ENCODE peak calls at places on chromosome 4, in ten cellular contexts. B, H, U, V, T, D, O, L, X and I are unnamed samples.

GRCh38 chr4:73341454-73341853 is 62.6 kb upstream of the ALB start:
- DNase-seq in B (peak; percentile 79), H (peak; percentile 51), U (peak; percentile 52), V (peak; percentile 34), T (peak; percentile 79), D (peak; percentile 53), O (peak; percentile 56), L (peak; percentile 69), X (peak; percentile 77), I (peak; percentile 60)

GRCh38 chr4:140754918-140755810 is 1.0 kb downstream of the TBC1D9 start:
- DNase-seq in B (no peak), H (no peak), U (no peak), V (peak; percentile 71), T (no peak), D (no peak), O (no peak), L (peak; percentile 20), X (peak; percentile 19), I (no peak)

GRCh38 chr4:112897548-112897947 is 151.9 kb upstream of the ANK2 start:
- DNase-seq in B (no peak), H (no peak), U (no peak), V (peak; percentile 6), T (peak; percentile 60), D (no peak), O (no peak), L (no peak), X (peak; percentile 6), I (no peak)

GRCh38 chr4:78960926-78961325 is 21.7 kb upstream of the PAQR3 start:
- DNase-seq in B (no peak), H (no peak), U (no peak), V (no peak), T (no peak), D (no peak), O (no peak), L (no peak), X (no peak), I (no peak)

GRCh38 chr4:74886490-74886889 is 46.4 kb upstream of the PARM1 start:
- DNase-seq in B (no peak), H (peak; percentile 97), U (peak; percentile 55), V (peak; percentile 76), T (no peak), D (peak; percentile 59), O (no peak), L (peak; percentile 76), X (no peak), I (peak; percentile 10)

GRCh38 chr4:183747931-183748664 is 89.0 kb downstream of the TRAPPC11 start:
- DNase-seq in B (no peak), H (no peak), U (no peak), V (peak; percentile 63), T (no peak), D (peak; percentile 8), O (no peak), L (no peak), X (peak; percentile 59), I (no peak)

GRCh38 chr4:150518559-150518958 is 63.4 kb upstream of the MAB21L2 start:
- DNase-seq in B (no peak), H (peak; percentile 76), U (peak; percentile 74), V (peak; percentile 63), T (no peak), D (peak; percentile 70), O (no peak), L (peak; percentile 77), X (peak; percentile 74), I (peak; percentile 8)

GRCh38 chr4:122777846-122778501 is 45.5 kb downstream of the BBS12 start:
- DNase-seq in B (no peak), H (no peak), U (peak; percentile 93), V (no peak), T (no peak), D (peak; percentile 82), O (no peak), L (peak; percentile 91), X (peak; percentile 41), I (peak; percentile 92)

GRCh38 chr4:109702950-109703663 is at the start of gene CASP6:
- DNase-seq in B (peak; percentile 95), H (peak; percentile 71), U (peak; percentile 71), V (peak; percentile 80), T (peak; percentile 91), D (peak; percentile 66), O (peak; percentile 72), L (peak; percentile 90), X (peak; percentile 73), I (peak; percentile 90)

GRCh38 chr4:38842998-38843397 is 13.6 kb downstream of the TLR6 start:
- DNase-seq in B (no peak), H (no peak), U (no peak), V (no peak), T (no peak), D (no peak), O (no peak), L (no peak), X (no peak), I (no peak)

GRCh38 chr4:153115322-153116100 is 88.7 kb upstream of the TRIM2 start:
- DNase-seq in B (no peak), H (peak; percentile 82), U (peak; percentile 85), V (peak; percentile 38), T (no peak), D (peak; percentile 77), O (no peak), L (peak; percentile 83), X (peak; percentile 91), I (peak; percentile 60)

GRCh38 chr4:186021461-186022167 is 47.3 kb upstream of the TLR3 start:
- DNase-seq in B (peak; percentile 85), H (peak; percentile 11), U (peak; percentile 24), V (peak; percentile 69), T (peak; percentile 88), D (peak; percentile 20), O (peak; percentile 63), L (peak; percentile 56), X (peak; percentile 44), I (peak; percentile 64)

GRCh38 chr4:76545161-76545884 is 110.3 kb downstream of the SHROOM3 start:
- DNase-seq in B (no peak), H (peak; percentile 53), U (peak; percentile 62), V (no peak), T (no peak), D (peak; percentile 45), O (no peak), L (no peak), X (peak; percentile 35), I (peak; percentile 22)

GRCh38 chr4:89212666-89213381 is 94.8 kb downstream of the GPRIN3 start:
- DNase-seq in B (no peak), H (peak; percentile 14), U (peak; percentile 29), V (no peak), T (no peak), D (peak; percentile 2), O (no peak), L (peak; percentile 59), X (no peak), I (peak; percentile 46)

GRCh38 chr4:10587697-10588096 is 96.9 kb downstream of the CLNK start:
- DNase-seq in B (no peak), H (no peak), U (peak; percentile 45), V (no peak), T (no peak), D (no peak), O (no peak), L (no peak), X (no peak), I (no peak)

GRCh38 chr4:109315818-109316217 is 13.4 kb upstream of the COL25A1 start:
- DNase-seq in B (peak; percentile 59), H (no peak), U (no peak), V (peak; percentile 13), T (no peak), D (peak; percentile 15), O (no peak), L (peak; percentile 55), X (no peak), I (peak; percentile 30)

GRCh38 chr4:141335166-141335565 is 114.5 kb downstream of the ZNF330 start:
- DNase-seq in B (no peak), H (no peak), U (no peak), V (no peak), T (no peak), D (no peak), O (no peak), L (no peak), X (no peak), I (no peak)

GRCh38 chr4:185591679-185592141 is 56.4 kb upstream of the PDLIM3 start:
- DNase-seq in B (no peak), H (peak; percentile 54), U (peak; percentile 64), V (no peak), T (no peak), D (peak; percentile 29), O (no peak), L (peak; percentile 27), X (peak; percentile 22), I (peak; percentile 36)

DNA sequence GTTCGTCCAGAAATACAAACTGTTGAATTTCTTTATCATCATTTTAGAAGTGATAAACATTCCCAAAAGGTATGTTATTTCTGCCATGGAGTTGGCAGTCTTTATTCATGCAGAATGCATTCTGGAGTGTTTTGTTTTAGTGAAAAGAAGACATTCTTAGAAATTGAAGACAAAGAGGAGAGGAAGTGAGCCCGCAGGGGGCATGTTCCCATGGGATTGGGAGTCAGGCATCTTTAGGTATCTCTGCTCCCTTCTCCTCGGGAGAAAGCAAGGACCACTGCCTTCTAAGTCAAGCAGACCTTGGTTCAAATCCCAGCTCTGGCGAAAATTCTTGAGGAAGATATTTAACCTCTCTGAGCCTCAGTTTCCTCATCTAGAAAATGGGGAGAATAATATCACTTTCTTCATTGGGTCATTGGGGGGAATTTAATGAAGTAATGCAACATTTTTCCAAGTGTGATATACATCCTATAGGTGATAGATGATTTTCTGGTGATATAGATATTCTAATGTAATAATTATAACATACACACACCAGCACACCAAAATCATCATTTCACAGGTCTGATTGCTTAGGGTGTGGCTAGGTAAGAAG is 26.5 kb upstream of the CHRNA9 start:
- DNase-seq in B (peak; percentile 68), H (no peak), U (no peak), V (no peak), T (no peak), D (no peak), O (no peak), L (no peak), X (no peak), I (no peak)
- H3K9ac ChIP-seq in B (no peak overlapping the region), H (no peak overlapping the region), U (no peak overlapping the region), V (no peak overlapping the region), T (no peak overlapping the region), D (no peak overlapping the region), O (no peak overlapping the region), L (no peak overlapping the region), X (peak overlapping the region; percentile 16), I (no peak overlapping the region)

GRCh38 chr4:108114503-108114902 is 54.2 kb downstream of the LEF1 start:
- DNase-seq in B (no peak), H (no peak), U (no peak), V (no peak), T (peak; percentile 8), D (no peak), O (no peak), L (no peak), X (no peak), I (no peak)
- H3K4me1 ChIP-seq in B (peaks cover 28% of the 10 kb centered on the region), H (no peaks in the 10 kb centered on the region), U (no peaks in the 10 kb centered on the region), V (no peaks in the 10 kb centered on the region), T (peaks cover 52% of the 10 kb centered on the region), D (no peaks in the 10 kb centered on the region), O (peaks cover 31% of the 10 kb centered on the region), L (no peaks in the 10 kb centered on the region), X (peaks cover 22% of the 10 kb centered on the region), I (no peaks in the 10 kb centered on the region)

GRCh38 chr4:2823671-2824328 is 19.8 kb upstream of the ADD1 start:
- DNase-seq in B (no peak), H (no peak), U (no peak), V (no peak), T (no peak), D (no peak), O (no peak), L (no peak), X (no peak), I (no peak)
- H3K4me3 ChIP-seq in B (no peak overlapping the region), H (no peak overlapping the region), U (no peak overlapping the region), V (no peak overlapping the region), T (no peak overlapping the region), D (no peak overlapping the region), O (no peak overlapping the region), L (no peak overlapping the region), X (no peak overlapping the region), I (no peak overlapping the region)

GRCh38 chr4:6602289-6602688 is 27.3 kb downstream of the MAN2B2 start:
- DNase-seq in B (no peak), H (no peak), U (no peak), V (no peak), T (no peak), D (no peak), O (no peak), L (no peak), X (no peak), I (no peak)
- H3K9ac ChIP-seq in B (no peak overlapping the region), H (no peak overlapping the region), U (no peak overlapping the region), V (no peak overlapping the region), T (no peak overlapping the region), D (no peak overlapping the region), O (no peak overlapping the region), L (no peak overlapping the region), X (no peak overlapping the region), I (no peak overlapping the region)